ENCODE peak calls at places on chromosomes 1 and 21, in five cellular contexts. E is kidney epithelial cell, L is aorta, V is choroid plexus epithelial cell, M is stomach. X is an unnamed sample.

GRCh38 chr21:36260030-36260787 is 59.8 kb upstream of the MORC3 start:
- DNase-seq in E (no peak), M (peak), L (no peak), V (peak), X (peak)

GRCh38 chr1:30688920-30689794 is 34.2 kb downstream of the MATN1 start:
- DNase-seq in L (peak), E (no peak), M (no peak), V (no peak), X (no peak)

GRCh38 chr1:154478639-154479038 is 23.4 kb upstream of the TDRD10 start:
- DNase-seq in V (peak), L (no peak), M (no peak), E (no peak), X (no peak)

GRCh38 chr1:92484472-92485373 is 2.0 kb downstream of the GFI1 start:
- DNase-seq in E (no peak), V (no peak), L (peak), M (peak), X (peak)

GRCh38 chr1:230992100-230992774 is 13.3 kb downstream of the ARV1 start:
- DNase-seq in M (peak), L (no peak), V (no peak), E (no peak), X (no peak)

GRCh38 chr1:64161347-64162080 is 41.9 kb upstream of the UBE2U start:
- DNase-seq in V (peak), E (no peak), L (no peak), M (no peak), X (no peak)

GRCh38 chr1:35505911-35506798 is 51.0 kb downstream of the KIAA0319L start:
- DNase-seq in M (peak), E (peak), L (no peak), V (peak), X (peak)

GRCh38 chr1:244654284-244655038 is 1.5 kb downstream of the DESI2 start:
- DNase-seq in M (no peak), L (no peak), E (no peak), V (no peak), X (no peak)

GRCh38 chr1:42439940-42440339 is 15.9 kb downstream of the ZMYND12 start:
- DNase-seq in E (no peak), V (peak), L (no peak), M (no peak), X (no peak)

GRCh38 chr1:160626560-160627342 is 20.1 kb downstream of the SLAMF1 start:
- DNase-seq in V (no peak), E (no peak), L (no peak), M (no peak), X (no peak)

GRCh38 chr1:174812026-174812425 is 187.7 kb upstream of the CACYBP start:
- DNase-seq in V (no peak), L (no peak), E (no peak), M (no peak), X (no peak)

GRCh38 chr1:181100015-181100905 is 11.8 kb downstream of the IER5 start:
- DNase-seq in E (no peak), V (no peak), M (no peak), L (no peak), X (no peak)
- H3K4me3 ChIP-seq in E (no peak), V (no peak), M (no peak), L (no peak), X (no peak)

DNA sequence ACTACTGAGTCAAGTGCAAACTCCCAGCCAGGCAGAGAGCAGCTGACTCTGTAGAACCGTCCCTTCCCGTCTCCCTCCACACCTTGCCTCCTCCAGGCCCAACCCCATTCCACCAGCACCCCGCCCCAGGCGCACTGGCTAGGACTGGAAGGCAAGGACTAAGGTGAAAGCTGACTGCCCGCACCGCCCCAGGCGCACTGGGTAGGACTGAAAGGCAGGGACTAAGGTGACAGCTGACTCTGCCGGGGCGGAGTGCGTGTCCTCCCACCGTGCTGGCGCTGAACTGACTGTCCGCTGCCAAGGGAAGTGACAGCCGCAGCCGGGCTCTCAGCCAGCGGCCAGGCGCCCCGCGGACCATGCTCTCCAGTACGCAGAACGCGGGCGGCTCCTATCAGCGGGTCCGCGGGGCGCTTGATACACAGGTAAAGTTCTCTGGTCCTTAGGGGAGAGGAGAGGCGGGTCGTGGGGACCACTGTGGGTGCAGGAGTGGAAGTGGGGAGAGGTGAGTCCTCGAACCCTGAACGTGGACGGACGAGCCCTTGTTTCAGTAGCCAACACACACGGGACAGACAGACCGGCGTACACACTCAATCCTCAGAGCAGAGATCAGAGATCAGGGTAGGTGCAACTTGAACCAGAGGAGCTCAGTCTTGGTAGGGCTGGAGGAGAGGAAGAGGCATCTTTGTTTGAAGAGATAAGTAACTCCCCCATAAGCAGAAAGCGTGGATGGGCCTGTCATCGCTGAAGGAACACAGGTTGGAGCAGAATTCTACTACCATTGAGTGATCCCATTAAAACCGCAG is 58.0 kb downstream of the RBM11 start:
- DNase-seq in E (no peak), V (peak), M (peak), L (peak), X (peak)
- H3K4me3 ChIP-seq in E (peak), V (peak), M (peak), L (no peak), X (no peak)

GRCh38 chr1:213982814-213983588 is 4.8 kb upstream of the PROX1 start:
- DNase-seq in L (peak), V (no peak), M (no peak), E (no peak), X (peak)
- H3K4me3 ChIP-seq in L (no peak), V (no peak), M (peak), E (peak), X (no peak)

GRCh38 chr1:100851726-100852125 is 42.9 kb downstream of the EXTL2 start:
- DNase-seq in E (no peak), M (no peak), L (no peak), V (no peak), X (no peak)

DNA sequence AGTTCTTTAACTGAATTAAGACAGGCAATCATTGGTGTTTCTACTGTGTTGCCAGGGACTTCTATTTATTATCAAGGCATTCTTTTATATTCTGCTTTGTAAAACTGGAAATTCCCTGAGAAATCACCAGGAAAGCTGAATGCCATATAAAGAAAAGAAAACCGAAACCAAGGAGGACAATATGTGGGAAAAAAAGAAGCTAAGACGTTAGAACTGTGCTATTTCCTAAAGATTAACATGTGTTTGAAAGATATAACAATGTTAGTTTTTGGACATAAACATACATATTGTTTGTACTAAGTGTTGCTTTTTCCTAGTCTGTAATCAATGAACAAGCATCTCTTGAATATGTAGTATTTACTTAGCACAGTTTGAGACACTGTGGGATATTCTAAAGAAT is 47.2 kb downstream of the EXTL2 start:
- DNase-seq in E (no peak), V (peak), M (no peak), L (no peak), X (no peak)
- H3K4me3 ChIP-seq in E (no peak), V (peak), M (no peak), L (peak), X (no peak)